ENCODE peak calls at places on chromosomes 5 and 9, in ten cellular contexts. U, X, B, J, Y, M, P, L, S and W are unnamed samples.

GRCh38 chr5:161851691-161852299 is 3.9 kb downstream of the GABRA1 start:
- DNase-seq in U (no peak), X (no peak), B (no peak), J (no peak), Y (peak; percentile 3), M (no peak), P (no peak), L (no peak), S (no peak), W (no peak)

GRCh38 chr5:72427016-72427415 is 80.2 kb downstream of the ZNF366 start:
- DNase-seq in U (no peak), X (no peak), B (no peak), J (no peak), Y (no peak), M (no peak), P (no peak), L (no peak), S (no peak), W (no peak)

GRCh38 chr9:134069536-134070399 is 1.9 kb upstream of the BRD3 start:
- DNase-seq in U (no peak), X (no peak), B (peak; percentile 40), J (no peak), Y (no peak), M (no peak), P (no peak), L (no peak), S (no peak), W (no peak)

GRCh38 chr9:98706651-98707103 is 2.1 kb downstream of the GABBR2 start:
- DNase-seq in U (no peak), X (no peak), B (no peak), J (no peak), Y (peak; percentile 18), M (no peak), P (no peak), L (no peak), S (no peak), W (peak; percentile 9)

GRCh38 chr5:151270599-151270998 is 17.6 kb downstream of the GM2A start:
- DNase-seq in U (no peak), X (no peak), B (no peak), J (no peak), Y (no peak), M (no peak), P (no peak), L (no peak), S (no peak), W (peak; percentile 31)

GRCh38 chr5:66425842-66426241 is 170.4 kb upstream of the MAST4 start:
- DNase-seq in U (no peak), X (no peak), B (no peak), J (no peak), Y (no peak), M (no peak), P (no peak), L (no peak), S (no peak), W (no peak)

GRCh38 chr5:159189310-159189709 is 20.0 kb downstream of the RNF145 start:
- DNase-seq in U (no peak), X (no peak), B (no peak), J (no peak), Y (no peak), M (no peak), P (no peak), L (no peak), S (no peak), W (no peak)

GRCh38 chr5:97136471-97136870 is 5.9 kb downstream of the LIX1 start:
- DNase-seq in U (no peak), X (no peak), B (no peak), J (no peak), Y (no peak), M (no peak), P (no peak), L (no peak), S (no peak), W (no peak)

GRCh38 chr5:31100781-31101180 is 92.7 kb upstream of the CDH6 start:
- DNase-seq in U (no peak), X (no peak), B (no peak), J (no peak), Y (no peak), M (no peak), P (no peak), L (no peak), S (no peak), W (no peak)